ENCODE peak calls at places on chromosomes 4 and X, in eight cellular contexts. D, K, G, Y, Z, F, I and W are unnamed samples.

GRCh38 chrX:11164433-11164832 is 53.3 kb downstream of the HCCS start:
- DNase-seq in G (no peak), K (no peak), I (no peak), Z (no peak), D (no peak), F (no peak), Y (no peak), W (no peak)

GRCh38 chrX:106606583-106606982 is 5.2 kb upstream of the RADX start:
- DNase-seq in K (no peak), Z (no peak), G (no peak), I (no peak), F (no peak), Y (no peak), D (no peak), W (no peak)

GRCh38 chrX:150236304-150236703 is 126.8 kb upstream of the MAMLD1 start:
- DNase-seq in F (no peak), I (peak; percentile 33), Z (no peak), D (no peak), Y (no peak), G (no peak), K (no peak), W (no peak)

GRCh38 chr4:82128355-82128754 is 245.4 kb downstream of the HNRNPD start:
- DNase-seq in K (no peak), G (no peak), Y (no peak), F (no peak), Z (no peak), D (no peak), I (no peak), W (no peak)

GRCh38 chr4:74168841-74169240 is 10.9 kb downstream of the MTHFD2L start:
- DNase-seq in F (no peak), K (no peak), D (no peak), Y (no peak), Z (no peak), G (no peak), I (no peak), W (no peak)

GRCh38 chr4:88247148-88247547 is 37.2 kb downstream of the PPM1K start:
- DNase-seq in I (no peak), Z (no peak), G (no peak), Y (no peak), K (no peak), F (no peak), D (no peak), W (no peak)

GRCh38 chrX:7127058-7127457 is 20.5 kb upstream of the STS start:
- DNase-seq in K (no peak), Y (no peak), Z (no peak), G (no peak), I (no peak), F (no peak), D (no peak), W (no peak)

GRCh38 chrX:1466971-1467561 is 14.4 kb upstream of the ASMTL start:
- DNase-seq in K (no peak), F (peak; percentile 76), Y (no peak), I (no peak), G (peak; percentile 52), Z (no peak), D (no peak), W (no peak)

GRCh38 chr4:42636591-42636990 is 20.3 kb downstream of the ATP8A1 start:
- DNase-seq in Y (no peak), D (no peak), F (peak; percentile 25), Z (no peak), K (no peak), I (no peak), G (no peak), W (no peak)

GRCh38 chr4:124433044-124433443 is 279.5 kb downstream of the ANKRD50 start:
- DNase-seq in K (no peak), F (no peak), Y (no peak), G (no peak), I (no peak), Z (no peak), D (no peak), W (no peak)

GRCh38 chr4:33160126-33160525 is 2440.0 kb downstream of the PCDH7 start:
- DNase-seq in Y (no peak), K (no peak), Z (no peak), F (peak; percentile 38), D (no peak), I (peak; percentile 60), G (no peak), W (no peak)

GRCh38 chrX:154735695-154736393 is 15.0 kb downstream of the GAB3 start:
- DNase-seq in Z (peak; percentile 70), I (peak; percentile 94), F (no peak), G (peak; percentile 68), K (no peak), D (no peak), Y (no peak), W (no peak)

GRCh38 chr4:85968945-85969830 is 390.7 kb downstream of the MAPK10 start:
- DNase-seq in G (no peak), F (peak; percentile 74), Z (peak; percentile 15), K (peak; percentile 10), I (peak; percentile 87), D (no peak), Y (no peak), W (no peak)

GRCh38 chr4:95511477-95511876 is 37.3 kb downstream of the UNC5C start:
- DNase-seq in K (no peak), F (no peak), D (no peak), G (no peak), Y (no peak), Z (no peak), I (no peak), W (no peak)

GRCh38 chr4:130073145-130073790 is 977.3 kb downstream of the C4orf33 start:
- DNase-seq in G (no peak), D (no peak), I (no peak), Z (no peak), K (no peak), F (no peak), Y (no peak), W (no peak)